ENCODE peak calls at places on chromosomes 3 and 15, in seven cellular contexts. C is caudate nucleus, L is natural killer cell, S is NCI-H2171 treated with DMSO at 0.1 percent for 48 hours, I is kidney tubule cell, N is RCC 7860, G is nucleus accumbens. T is an unnamed sample.

GRCh38 chr3:114498779-114499370 is 205.0 kb downstream of the TIGIT start:
- DNase-seq in C (peak), L (no peak), S (no peak), I (peak), N (peak), G (peak), T (no peak)

GRCh38 chr15:54792526-54792925 is 404.2 kb downstream of the RSL24D1 start:
- DNase-seq in C (no peak), L (no peak), S (no peak), I (no peak), N (no peak), G (no peak), T (no peak)

GRCh38 chr3:87228316-87228715 is 1.2 kb downstream of the CHMP2B start:
- DNase-seq in C (no peak), L (no peak), S (no peak), I (peak), N (no peak), G (no peak), T (no peak)

GRCh38 chr15:60964527-60964926 is 264.6 kb downstream of the RORA start:
- DNase-seq in C (no peak), L (no peak), S (no peak), I (peak), N (no peak), G (no peak), T (no peak)

GRCh38 chr3:33665294-33665693 is 52.8 kb downstream of the CLASP2 start:
- DNase-seq in C (no peak), L (no peak), S (no peak), I (no peak), N (no peak), G (no peak), T (no peak)

GRCh38 chr3:101813817-101814440 is 34.9 kb downstream of the NXPE3 start:
- DNase-seq in C (no peak), L (no peak), S (no peak), I (peak), N (peak), G (no peak), T (no peak)

GRCh38 chr15:82790321-82790720 is 15.5 kb downstream of the FSD2 start:
- DNase-seq in C (no peak), L (no peak), S (no peak), I (no peak), N (no peak), G (no peak), T (no peak)

GRCh38 chr3:167876603-167877325 is 141.2 kb downstream of the SERPINI1 start:
- DNase-seq in C (no peak), L (no peak), S (no peak), I (peak), N (peak), G (no peak), T (no peak)

GRCh38 chr3:14371573-14372474 is 30.6 kb upstream of the SLC6A6 start:
- DNase-seq in C (no peak), L (peak), S (peak), I (peak), N (peak), G (no peak), T (no peak)

GRCh38 chr3:66858656-66859381 is 139.3 kb upstream of the KBTBD8 start:
- DNase-seq in C (no peak), L (no peak), S (no peak), I (no peak), N (peak), G (no peak), T (no peak)

GRCh38 chr15:61621146-61621545 is 392.0 kb upstream of the RORA start:
- DNase-seq in C (no peak), L (no peak), S (peak), I (peak), N (no peak), G (no peak), T (peak)

GRCh38 chr3:71045917-71046282 is 537.6 kb downstream of the FOXP1 start:
- DNase-seq in C (no peak), L (no peak), S (no peak), I (no peak), N (no peak), G (no peak), T (no peak)

GRCh38 chr3:32401141-32401540 is 9.5 kb downstream of the CMTM7 start:
- DNase-seq in C (no peak), L (no peak), S (no peak), I (peak), N (no peak), G (no peak), T (no peak)